ENCODE peak calls at places on chromosome 12, in six cellular contexts. One of them, this sample, is unnamed.

GRCh38 chr12:52506858-52507715 is 13.1 kb downstream of the KRT5 start:
- DNase-seq in neural progenitor cell: peak; percentile 63
- DNase-seq in GM23338: peak; percentile 80
- DNase-seq in HCT116: no peak
- DNase-seq in SK-N-SH: peak; percentile 49
- DNase-seq in PC-3: peak; percentile 72
- DNase-seq in this sample: peak; percentile 54

GRCh38 chr12:91870872-91871707 is 274.6 kb downstream of the BTG1 start:
- DNase-seq in neural progenitor cell: no peak
- DNase-seq in PC-3: no peak
- DNase-seq in SK-N-SH: no peak
- DNase-seq in HCT116: no peak
- DNase-seq in GM23338: no peak
- DNase-seq in this sample: no peak

GRCh38 chr12:15563683-15564082 is 225.5 kb downstream of the EPS8 start:
- DNase-seq in HCT116: no peak
- DNase-seq in GM23338: no peak
- DNase-seq in SK-N-SH: no peak
- DNase-seq in neural progenitor cell: no peak
- DNase-seq in PC-3: no peak
- DNase-seq in this sample: no peak

GRCh38 chr12:388547-389137 is 478 bp downstream of the KDM5A start:
- DNase-seq in SK-N-SH: no peak
- DNase-seq in neural progenitor cell: peak; percentile 74
- DNase-seq in HCT116: no peak
- DNase-seq in GM23338: peak; percentile 69
- DNase-seq in PC-3: peak; percentile 15
- DNase-seq in this sample: peak; percentile 39

GRCh38 chr12:12722351-12723146 is 5.4 kb downstream of the CDKN1B start:
- DNase-seq in neural progenitor cell: no peak
- DNase-seq in PC-3: peak; percentile 36
- DNase-seq in SK-N-SH: no peak
- DNase-seq in HCT116: no peak
- DNase-seq in GM23338: no peak
- DNase-seq in this sample: peak; percentile 85

GRCh38 chr12:93763746-93764147 is 86.6 kb downstream of the CRADD start:
- DNase-seq in neural progenitor cell: peak; percentile 31
- DNase-seq in PC-3: peak; percentile 52
- DNase-seq in HCT116: no peak
- DNase-seq in GM23338: peak; percentile 41
- DNase-seq in SK-N-SH: no peak
- DNase-seq in this sample: no peak

GRCh38 chr12:57152408-57153038 is 5.1 kb upstream of the LRP1-AS start:
- DNase-seq in GM23338: no peak
- DNase-seq in SK-N-SH: no peak
- DNase-seq in HCT116: no peak
- DNase-seq in neural progenitor cell: no peak
- DNase-seq in PC-3: no peak
- DNase-seq in this sample: no peak

GRCh38 chr12:113477171-113477841 is 5.6 kb upstream of the LHX5 start:
- DNase-seq in PC-3: no peak
- DNase-seq in GM23338: peak; percentile 76
- DNase-seq in SK-N-SH: peak; percentile 29
- DNase-seq in HCT116: no peak
- DNase-seq in neural progenitor cell: peak; percentile 69
- DNase-seq in this sample: no peak

GRCh38 chr12:123938679-123939480 is 33.8 kb downstream of the CCDC92 start:
- DNase-seq in PC-3: no peak
- DNase-seq in GM23338: peak; percentile 70
- DNase-seq in neural progenitor cell: peak; percentile 51
- DNase-seq in HCT116: no peak
- DNase-seq in SK-N-SH: peak; percentile 70
- DNase-seq in this sample: no peak

GRCh38 chr12:57576613-57577160 is 14.3 kb upstream of the PIP4K2C start:
- DNase-seq in HCT116: no peak
- DNase-seq in neural progenitor cell: no peak
- DNase-seq in SK-N-SH: no peak
- DNase-seq in PC-3: peak; percentile 22
- DNase-seq in GM23338: no peak
- DNase-seq in this sample: no peak

GRCh38 chr12:88458327-88458726 is 121.9 kb downstream of the KITLG start:
- DNase-seq in PC-3: no peak
- DNase-seq in GM23338: no peak
- DNase-seq in neural progenitor cell: no peak
- DNase-seq in HCT116: no peak
- DNase-seq in SK-N-SH: no peak
- DNase-seq in this sample: no peak

GRCh38 chr12:129717438-129717837 is 186.4 kb downstream of the TMEM132D start:
- DNase-seq in neural progenitor cell: no peak
- DNase-seq in SK-N-SH: no peak
- DNase-seq in HCT116: no peak
- DNase-seq in GM23338: no peak
- DNase-seq in PC-3: no peak
- DNase-seq in this sample: no peak

GRCh38 chr12:54182981-54183380 is 5.8 kb downstream of the SMUG1 start:
- DNase-seq in SK-N-SH: no peak
- DNase-seq in GM23338: no peak
- DNase-seq in PC-3: no peak
- DNase-seq in neural progenitor cell: no peak
- DNase-seq in HCT116: no peak
- DNase-seq in this sample: no peak

GRCh38 chr12:18861287-18861858 is 123.5 kb downstream of the CAPZA3 start:
- DNase-seq in neural progenitor cell: no peak
- DNase-seq in SK-N-SH: no peak
- DNase-seq in GM23338: no peak
- DNase-seq in PC-3: peak; percentile 72
- DNase-seq in HCT116: peak; percentile 47
- DNase-seq in this sample: peak; percentile 50

GRCh38 chr12:32302218-32302826 is 97.0 kb upstream of the FGD4 start:
- DNase-seq in HCT116: peak; percentile 45
- DNase-seq in neural progenitor cell: peak; percentile 46
- DNase-seq in SK-N-SH: peak; percentile 55
- DNase-seq in PC-3: peak; percentile 58
- DNase-seq in GM23338: peak; percentile 83
- DNase-seq in this sample: peak; percentile 81

GRCh38 chr12:130747867-130748740 is 32.0 kb upstream of the RIMBP2 start:
- DNase-seq in neural progenitor cell: peak; percentile 90
- DNase-seq in SK-N-SH: peak; percentile 89
- DNase-seq in HCT116: peak; percentile 40
- DNase-seq in PC-3: peak; percentile 93
- DNase-seq in GM23338: peak; percentile 86
- DNase-seq in this sample: peak; percentile 45

GRCh38 chr12:96882862-96883261 is 24.2 kb upstream of the NEDD1 start:
- DNase-seq in neural progenitor cell: no peak
- DNase-seq in SK-N-SH: no peak
- DNase-seq in GM23338: no peak
- DNase-seq in PC-3: peak; percentile 76
- DNase-seq in HCT116: no peak
- DNase-seq in this sample: no peak

GRCh38 chr12:75908961-75909699 is 122.4 kb downstream of the PHLDA1 start:
- DNase-seq in neural progenitor cell: no peak
- DNase-seq in GM23338: no peak
- DNase-seq in SK-N-SH: peak; percentile 21
- DNase-seq in HCT116: no peak
- DNase-seq in PC-3: peak; percentile 41
- DNase-seq in this sample: no peak

GRCh38 chr12:4997939-4998338 is 45.7 kb upstream of the KCNA5 start:
- DNase-seq in neural progenitor cell: no peak
- DNase-seq in SK-N-SH: no peak
- DNase-seq in GM23338: no peak
- DNase-seq in PC-3: peak; percentile 59
- DNase-seq in HCT116: no peak
- DNase-seq in this sample: no peak

GRCh38 chr12:57214398-57214781 is 2.2 kb upstream of the NXPH4 start:
- DNase-seq in HCT116: no peak
- DNase-seq in neural progenitor cell: peak; percentile 87
- DNase-seq in PC-3: peak; percentile 72
- DNase-seq in GM23338: peak; percentile 93
- DNase-seq in SK-N-SH: peak; percentile 88
- DNase-seq in this sample: peak; percentile 48

GRCh38 chr12:64400041-64400440 is 4.2 kb upstream of the XPOT start:
- DNase-seq in GM23338: peak; percentile 71
- DNase-seq in SK-N-SH: no peak
- DNase-seq in HCT116: no peak
- DNase-seq in PC-3: no peak
- DNase-seq in neural progenitor cell: peak; percentile 26
- DNase-seq in this sample: no peak

GRCh38 chr12:110353211-110353965 is 50.1 kb downstream of the ANAPC7 start:
- DNase-seq in SK-N-SH: no peak
- DNase-seq in GM23338: no peak
- DNase-seq in PC-3: no peak
- DNase-seq in neural progenitor cell: no peak
- DNase-seq in HCT116: no peak
- DNase-seq in this sample: no peak

GRCh38 chr12:92398565-92399309 is 253.1 kb upstream of the BTG1 start:
- DNase-seq in neural progenitor cell: peak; percentile 37
- DNase-seq in SK-N-SH: no peak
- DNase-seq in GM23338: no peak
- DNase-seq in HCT116: no peak
- DNase-seq in PC-3: no peak
- DNase-seq in this sample: no peak

GRCh38 chr12:44034916-44035315 is 199.0 kb downstream of the TMEM117 start:
- DNase-seq in SK-N-SH: no peak
- DNase-seq in HCT116: no peak
- DNase-seq in PC-3: no peak
- DNase-seq in neural progenitor cell: no peak
- DNase-seq in GM23338: no peak
- DNase-seq in this sample: no peak

GRCh38 chr12:29451886-29452285 is 45.6 kb downstream of the OVCH1 start:
- DNase-seq in SK-N-SH: no peak
- DNase-seq in neural progenitor cell: no peak
- DNase-seq in GM23338: no peak
- DNase-seq in HCT116: no peak
- DNase-seq in PC-3: no peak
- DNase-seq in this sample: no peak

GRCh38 chr12:2170376-2170775 is 117.6 kb downstream of the CACNA1C start:
- DNase-seq in SK-N-SH: no peak
- DNase-seq in neural progenitor cell: no peak
- DNase-seq in PC-3: no peak
- DNase-seq in GM23338: no peak
- DNase-seq in HCT116: no peak
- DNase-seq in this sample: no peak

DNA sequence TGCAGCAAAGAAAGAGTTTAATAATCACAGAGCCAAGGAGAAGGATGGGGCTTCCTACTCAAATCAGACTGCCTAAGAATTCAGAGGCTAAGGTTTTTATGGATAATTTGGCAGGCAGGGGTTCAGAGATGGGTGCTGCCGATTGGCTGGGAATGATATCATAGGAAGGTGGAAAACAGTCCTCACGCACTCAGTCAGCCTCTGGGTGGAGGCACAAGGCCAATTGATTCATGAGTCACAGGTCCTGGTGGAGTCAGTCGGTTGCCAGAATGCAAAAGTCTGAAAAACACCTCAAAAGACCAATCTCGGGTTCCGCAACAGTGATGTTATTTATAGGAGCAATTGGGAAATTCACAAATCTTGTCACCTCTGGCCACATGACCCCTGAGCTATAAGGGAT is 105.5 kb downstream of the GXYLT1 start:
- DNase-seq in neural progenitor cell: no peak
- DNase-seq in PC-3: peak; percentile 67
- DNase-seq in GM23338: peak; percentile 27
- DNase-seq in SK-N-SH: no peak
- DNase-seq in HCT116: peak; percentile 23
- DNase-seq in this sample: no peak
- TF ChIP-seq EZH2phosphoT487 in neural progenitor cell: no peak
- TF ChIP-seq EZH2phosphoT487 in PC-3: no peak
- TF ChIP-seq EZH2phosphoT487 in GM23338: no peak
- TF ChIP-seq EZH2phosphoT487 in SK-N-SH: no peak
- TF ChIP-seq EZH2phosphoT487 in HCT116: no peak
- TF ChIP-seq EZH2phosphoT487 in this sample: no peak

GRCh38 chr12:117684471-117684870 is 284.3 kb downstream of the KSR2 start:
- DNase-seq in neural progenitor cell: no peak
- DNase-seq in PC-3: no peak
- DNase-seq in HCT116: no peak
- DNase-seq in SK-N-SH: no peak
- DNase-seq in GM23338: no peak
- DNase-seq in this sample: no peak
- H3K27ac ChIP-seq in neural progenitor cell: no peak overlapping the region
- H3K27ac ChIP-seq in PC-3: peak overlapping the region; percentile 98
- H3K27ac ChIP-seq in HCT116: no peak overlapping the region
- H3K27ac ChIP-seq in SK-N-SH: peak overlapping the region; percentile 94
- H3K27ac ChIP-seq in GM23338: no peak overlapping the region
- H3K27ac ChIP-seq in this sample: no peak overlapping the region

GRCh38 chr12:100963381-100963780 is 168.8 kb downstream of the ANO4 start:
- DNase-seq in PC-3: no peak
- DNase-seq in neural progenitor cell: no peak
- DNase-seq in HCT116: no peak
- DNase-seq in GM23338: no peak
- DNase-seq in SK-N-SH: no peak
- DNase-seq in this sample: no peak
- TF ChIP-seq EZH2phosphoT487 in PC-3: no peak
- TF ChIP-seq EZH2phosphoT487 in neural progenitor cell: no peak
- TF ChIP-seq EZH2phosphoT487 in HCT116: no peak
- TF ChIP-seq EZH2phosphoT487 in GM23338: no peak
- TF ChIP-seq EZH2phosphoT487 in SK-N-SH: no peak
- TF ChIP-seq EZH2phosphoT487 in this sample: no peak

GRCh38 chr12:95506707-95507523 is 33.0 kb downstream of the METAP2 start:
- DNase-seq in HCT116: no peak
- DNase-seq in PC-3: no peak
- DNase-seq in GM23338: no peak
- DNase-seq in SK-N-SH: no peak
- DNase-seq in neural progenitor cell: no peak
- DNase-seq in this sample: no peak
- H3K27ac ChIP-seq in HCT116: no peak overlapping the region
- H3K27ac ChIP-seq in PC-3: no peak overlapping the region
- H3K27ac ChIP-seq in GM23338: peak overlapping the region; percentile 2
- H3K27ac ChIP-seq in SK-N-SH: no peak overlapping the region
- H3K27ac ChIP-seq in neural progenitor cell: no peak overlapping the region
- H3K27ac ChIP-seq in this sample: no peak overlapping the region

GRCh38 chr12:115411121-115411520 is 727.1 kb upstream of the TBX3 start:
- DNase-seq in HCT116: no peak
- DNase-seq in PC-3: no peak
- DNase-seq in neural progenitor cell: peak; percentile 35
- DNase-seq in GM23338: peak; percentile 64
- DNase-seq in SK-N-SH: no peak
- DNase-seq in this sample: no peak
- TF ChIP-seq EZH2phosphoT487 in HCT116: no peak
- TF ChIP-seq EZH2phosphoT487 in PC-3: no peak
- TF ChIP-seq EZH2phosphoT487 in neural progenitor cell: no peak
- TF ChIP-seq EZH2phosphoT487 in GM23338: no peak
- TF ChIP-seq EZH2phosphoT487 in SK-N-SH: no peak
- TF ChIP-seq EZH2phosphoT487 in this sample: no peak

GRCh38 chr12:47904647-47905312 is at the start of gene VDR:
- DNase-seq in HCT116: peak; percentile 87
- DNase-seq in GM23338: peak; percentile 90
- DNase-seq in neural progenitor cell: peak; percentile 91
- DNase-seq in PC-3: peak; percentile 75
- DNase-seq in SK-N-SH: peak; percentile 93
- DNase-seq in this sample: peak; percentile 90
- H3K27ac ChIP-seq in HCT116: peak within 1 kb of the TSS; percentile 63
- H3K27ac ChIP-seq in GM23338: peak within 1 kb of the TSS; percentile 85
- H3K27ac ChIP-seq in neural progenitor cell: no peak within 1 kb of the TSS
- H3K27ac ChIP-seq in PC-3: peak within 1 kb of the TSS; percentile 72
- H3K27ac ChIP-seq in SK-N-SH: no peak within 1 kb of the TSS
- H3K27ac ChIP-seq in this sample: peak within 1 kb of the TSS; percentile 74

GRCh38 chr12:78118036-78118435 is 287.3 kb downstream of the NAV3 start:
- DNase-seq in PC-3: no peak
- DNase-seq in neural progenitor cell: peak; percentile 61
- DNase-seq in HCT116: no peak
- DNase-seq in GM23338: peak; percentile 73
- DNase-seq in SK-N-SH: peak; percentile 5
- DNase-seq in this sample: no peak
- TF ChIP-seq EZH2phosphoT487 in PC-3: no peak
- TF ChIP-seq EZH2phosphoT487 in neural progenitor cell: no peak
- TF ChIP-seq EZH2phosphoT487 in HCT116: no peak
- TF ChIP-seq EZH2phosphoT487 in GM23338: no peak
- TF ChIP-seq EZH2phosphoT487 in SK-N-SH: no peak
- TF ChIP-seq EZH2phosphoT487 in this sample: no peak

GRCh38 chr12:105931762-105932587 is 206.8 kb downstream of the NUAK1 start:
- DNase-seq in GM23338: no peak
- DNase-seq in HCT116: no peak
- DNase-seq in neural progenitor cell: peak; percentile 39
- DNase-seq in PC-3: no peak
- DNase-seq in SK-N-SH: no peak
- DNase-seq in this sample: no peak
- H3K27ac ChIP-seq in GM23338: no peak overlapping the region
- H3K27ac ChIP-seq in HCT116: no peak overlapping the region
- H3K27ac ChIP-seq in neural progenitor cell: no peak overlapping the region
- H3K27ac ChIP-seq in PC-3: no peak overlapping the region
- H3K27ac ChIP-seq in SK-N-SH: no peak overlapping the region
- H3K27ac ChIP-seq in this sample: no peak overlapping the region

This sample was measured in MM.1S.